ENCODE peak calls at places on chromosomes 3 and 15, in five cellular contexts. O is lower lobe of right lung, U is A549, S is fibroblast of lung, Q is GM13977. Y is an unnamed sample.

GRCh38 chr15:92877000-92877399 is 23.1 kb upstream of the CHD2 start:
- DNase-seq in O (no peak), U (peak), S (no peak), Q (no peak), Y (no peak)

GRCh38 chr3:57939776-57940175 is 68.4 kb upstream of the FLNB start:
- DNase-seq in O (no peak), U (no peak), S (no peak), Q (no peak), Y (no peak)

GRCh38 chr3:70999730-71000129 is 583.8 kb downstream of the FOXP1 start:
- DNase-seq in O (no peak), U (no peak), S (peak), Q (no peak), Y (no peak)

GRCh38 chr3:71035314-71035713 is 548.2 kb downstream of the FOXP1 start:
- DNase-seq in O (no peak), U (no peak), S (peak), Q (no peak), Y (no peak)

GRCh38 chr15:29765898-29766537 is 56.2 kb downstream of the TJP1 start:
- DNase-seq in O (no peak), U (no peak), S (peak), Q (no peak), Y (no peak)

GRCh38 chr3:145704020-145704419 is 457.0 kb downstream of the PLOD2 start:
- DNase-seq in O (no peak), U (peak), S (peak), Q (no peak), Y (no peak)

GRCh38 chr15:48317221-48317620 is 14.0 kb upstream of the DUT start:
- DNase-seq in O (no peak), U (no peak), S (no peak), Q (no peak), Y (no peak)

GRCh38 chr15:81256916-81257315 is 60.2 kb downstream of the IL16 start:
- DNase-seq in O (no peak), U (peak), S (peak), Q (no peak), Y (no peak)

GRCh38 chr3:54206874-54207273 is 84.5 kb downstream of the CACNA2D3 start:
- DNase-seq in O (no peak), U (peak), S (no peak), Q (no peak), Y (no peak)

GRCh38 chr3:54882114-54882833 is 45.6 kb downstream of the LRTM1 start:
- DNase-seq in O (no peak), U (peak), S (peak), Q (no peak), Y (no peak)

GRCh38 chr15:77853910-77854309 is 221.2 kb upstream of the LINGO1 start:
- DNase-seq in O (peak), U (no peak), S (no peak), Q (no peak), Y (no peak)

GRCh38 chr3:16866447-16867025 is 18.2 kb upstream of the PLCL2 start:
- DNase-seq in O (no peak), U (no peak), S (peak), Q (no peak), Y (no peak)

GRCh38 chr3:193943200-193943599 is 192.7 kb upstream of the HES1 start:
- DNase-seq in O (no peak), U (no peak), S (no peak), Q (no peak), Y (no peak)

GRCh38 chr15:95499397-95499796 is 831.1 kb upstream of the NR2F2 start:
- DNase-seq in O (no peak), U (no peak), S (no peak), Q (no peak), Y (no peak)

GRCh38 chr3:41265011-41265545 is 65.8 kb downstream of the CTNNB1 start:
- DNase-seq in O (no peak), U (peak), S (peak), Q (no peak), Y (no peak)

GRCh38 chr15:73341886-73342600 is 26.7 kb downstream of the HCN4 start:
- DNase-seq in O (no peak), U (no peak), S (no peak), Q (no peak), Y (no peak)

GRCh38 chr3:100992086-100993033 is 861 bp downstream of the ABI3BP start:
- DNase-seq in O (no peak), U (peak), S (peak), Q (no peak), Y (no peak)

GRCh38 chr3:147699175-147699838 is 290.1 kb downstream of the ZIC1 start:
- DNase-seq in O (no peak), U (no peak), S (peak), Q (no peak), Y (no peak)

GRCh38 chr3:14900881-14901873 is 46.2 kb upstream of the NR2C2 start:
- DNase-seq in O (no peak), U (no peak), S (no peak), Q (no peak), Y (no peak)

GRCh38 chr3:150253622-150254021 is 154.5 kb upstream of the TSC22D2 start:
- DNase-seq in O (no peak), U (no peak), S (no peak), Q (no peak), Y (no peak)

GRCh38 chr15:89457086-89457485 is 39.3 kb downstream of the RHCG start:
- DNase-seq in O (no peak), U (peak), S (peak), Q (no peak), Y (no peak)

GRCh38 chr3:13634151-13634550 is 85.2 kb downstream of the FBLN2 start:
- DNase-seq in O (no peak), U (no peak), S (no peak), Q (no peak), Y (no peak)

GRCh38 chr3:194072097-194072428 is 63.9 kb upstream of the HES1 start:
- DNase-seq in O (no peak), U (no peak), S (no peak), Q (no peak), Y (no peak)

GRCh38 chr15:40952301-40952900 is 870 bp upstream of the CHAC1 start:
- DNase-seq in O (peak), U (no peak), S (no peak), Q (no peak), Y (no peak)

GRCh38 chr15:65926459-65926858 is 57.2 kb downstream of the RAB11A start:
- DNase-seq in O (no peak), U (no peak), S (no peak), Q (no peak), Y (no peak)

GRCh38 chr15:93974804-93975481 is 256.4 kb upstream of the MCTP2 start:
- DNase-seq in O (no peak), U (peak), S (peak), Q (peak), Y (no peak)

GRCh38 chr15:100124361-100124760 is 217.4 kb downstream of the ADAMTS17 start:
- DNase-seq in O (no peak), U (no peak), S (no peak), Q (no peak), Y (no peak)

GRCh38 chr3:58628823-58629562 is 37.6 kb downstream of the FAM3D start:
- DNase-seq in O (no peak), U (no peak), S (peak), Q (no peak), Y (no peak)

GRCh38 chr3:39716849-39717248 is 92.6 kb upstream of the MYRIP start:
- DNase-seq in O (no peak), U (no peak), S (no peak), Q (no peak), Y (no peak)

DNA sequence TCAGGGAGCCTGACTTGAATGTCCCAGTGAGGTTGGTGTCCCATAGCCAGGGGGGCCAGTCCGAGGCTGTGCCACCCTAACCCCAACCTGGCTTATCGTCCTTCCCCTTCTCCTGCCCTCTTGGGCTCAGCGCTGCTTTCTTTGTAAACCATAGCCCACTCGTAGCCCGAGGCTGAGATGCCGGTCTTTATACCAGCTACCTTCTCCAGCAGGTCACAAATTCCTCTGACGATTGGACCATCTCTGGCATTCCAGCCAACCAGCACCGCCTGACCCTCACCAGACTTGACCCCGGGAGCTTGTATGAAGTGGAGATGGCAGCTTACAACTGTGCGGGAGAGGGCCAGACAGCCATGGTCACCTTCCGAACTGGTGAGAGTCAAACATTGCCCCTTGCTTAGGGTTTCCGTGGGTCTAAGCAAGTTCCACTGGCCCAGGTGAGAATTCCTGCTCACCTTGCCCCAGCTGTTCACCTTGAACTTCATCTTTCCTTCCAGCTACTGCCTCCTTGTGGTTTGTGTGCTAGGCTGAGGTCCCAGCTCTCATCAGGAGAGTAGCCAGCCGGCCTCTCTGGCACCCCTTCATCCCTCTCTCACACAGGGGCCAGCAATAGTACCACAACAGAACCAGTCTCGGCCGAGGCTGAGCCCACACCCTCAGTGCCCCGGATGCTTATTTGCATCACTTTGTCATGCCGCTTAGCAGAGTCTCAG is 66.7 kb downstream of the BOC start:
- DNase-seq in O (no peak), U (no peak), S (no peak), Q (peak), Y (no peak)
- TF ChIP-seq CTCF in O (no peak), U (no peak), S (no peak), Q (peak), Y (no peak)

GRCh38 chr3:156449712-156450574 is 105.0 kb downstream of the SSR3 start:
- DNase-seq in O (no peak), U (peak), S (peak), Q (peak), Y (no peak)

GRCh38 chr3:156445117-156445968 is 109.6 kb downstream of the SSR3 start:
- DNase-seq in O (no peak), U (no peak), S (no peak), Q (no peak), Y (no peak)

GRCh38 chr3:156443079-156443478 is 111.8 kb downstream of the SSR3 start:
- DNase-seq in O (no peak), U (no peak), S (no peak), Q (no peak), Y (no peak)

DNA sequence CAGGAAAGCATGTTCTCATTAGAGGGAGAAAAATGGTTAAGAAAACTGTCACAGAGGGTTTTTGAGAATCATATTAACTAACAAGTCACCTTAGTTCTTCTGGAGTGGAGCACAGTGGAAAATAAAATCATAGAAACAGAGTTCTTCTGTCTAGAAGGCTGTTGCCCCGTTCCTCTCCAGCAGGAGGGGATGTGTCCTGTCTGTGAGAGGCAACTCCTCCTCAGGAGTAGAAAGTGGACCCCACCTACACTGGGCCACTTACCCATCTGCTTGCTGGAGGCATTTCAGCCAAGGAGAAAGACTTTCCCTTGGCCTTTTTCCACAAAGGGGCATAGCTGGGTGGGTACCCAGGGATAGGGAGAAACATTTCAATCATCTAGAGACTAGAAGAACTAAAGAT is 106.6 kb downstream of the SSR3 start:
- DNase-seq in O (no peak), U (peak), S (peak), Q (peak), Y (no peak)
- TF ChIP-seq CTCF in O (peak), U (no peak), S (peak), Q (peak), Y (peak)

DNA sequence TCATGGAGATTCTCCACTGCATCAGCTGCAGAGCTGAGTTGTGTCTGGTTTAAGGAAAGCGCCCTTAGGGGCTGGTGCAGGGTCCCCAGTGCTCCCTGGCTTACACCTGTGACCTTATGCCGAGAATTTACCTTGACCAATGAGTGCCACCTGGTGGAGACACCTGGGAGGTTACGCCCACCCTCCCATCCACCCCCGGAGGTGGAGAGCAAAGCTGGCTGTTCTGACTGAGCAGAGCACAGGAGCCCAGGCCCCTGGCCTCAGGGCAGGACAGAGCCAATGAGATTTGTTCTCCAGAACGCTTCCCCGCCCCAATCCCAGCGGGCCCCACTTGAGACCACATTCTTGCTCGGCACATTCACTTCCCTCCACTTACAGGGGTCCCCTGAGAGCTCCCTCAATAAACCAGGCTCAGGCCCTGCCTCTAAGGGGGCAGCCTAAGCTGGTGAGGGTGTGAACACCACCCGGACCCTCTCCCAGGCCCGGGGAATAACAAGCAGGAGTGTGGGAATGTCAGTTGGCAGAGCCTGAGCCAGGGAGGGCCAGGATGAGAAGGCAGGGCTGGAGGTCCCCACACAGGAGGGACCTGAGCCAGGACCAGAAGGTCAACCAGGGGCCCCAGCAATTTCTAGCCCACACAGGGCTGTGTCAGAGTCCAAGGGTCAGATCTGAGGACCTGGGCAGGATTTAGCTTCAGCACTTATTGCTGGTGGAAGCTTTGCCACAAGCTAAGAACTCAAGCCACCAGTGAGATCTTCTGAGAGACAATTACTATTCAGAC is 117.1 kb downstream of the TPRA1 start:
- DNase-seq in O (peak), U (peak), S (no peak), Q (peak), Y (no peak)
- TF ChIP-seq CTCF in O (peak), U (no peak), S (no peak), Q (peak), Y (no peak)

GRCh38 chr3:61559108-61559731 is 2.2 kb upstream of the PTPRG start:
- DNase-seq in O (no peak), U (no peak), S (no peak), Q (no peak), Y (no peak)
- TF ChIP-seq CTCF in O (no peak), U (no peak), S (peak), Q (no peak), Y (no peak)

GRCh38 chr15:52782514-52782913 is 7.6 kb downstream of the ONECUT1 start:
- DNase-seq in O (no peak), U (no peak), S (no peak), Q (no peak), Y (no peak)

GRCh38 chr15:52783191-52783829 is 6.8 kb downstream of the ONECUT1 start:
- DNase-seq in O (no peak), U (no peak), S (no peak), Q (peak), Y (no peak)

GRCh38 chr15:52784799-52785671 is 5.1 kb downstream of the ONECUT1 start:
- DNase-seq in O (peak), U (no peak), S (no peak), Q (no peak), Y (no peak)

GRCh38 chr15:52785672-52786406 is 4.3 kb downstream of the ONECUT1 start:
- DNase-seq in O (no peak), U (no peak), S (no peak), Q (no peak), Y (no peak)

GRCh38 chr15:52783929-52784798 is 6.0 kb downstream of the ONECUT1 start:
- DNase-seq in O (no peak), U (peak), S (no peak), Q (no peak), Y (no peak)
- TF ChIP-seq CTCF in O (peak), U (peak), S (peak), Q (peak), Y (peak)

DNA sequence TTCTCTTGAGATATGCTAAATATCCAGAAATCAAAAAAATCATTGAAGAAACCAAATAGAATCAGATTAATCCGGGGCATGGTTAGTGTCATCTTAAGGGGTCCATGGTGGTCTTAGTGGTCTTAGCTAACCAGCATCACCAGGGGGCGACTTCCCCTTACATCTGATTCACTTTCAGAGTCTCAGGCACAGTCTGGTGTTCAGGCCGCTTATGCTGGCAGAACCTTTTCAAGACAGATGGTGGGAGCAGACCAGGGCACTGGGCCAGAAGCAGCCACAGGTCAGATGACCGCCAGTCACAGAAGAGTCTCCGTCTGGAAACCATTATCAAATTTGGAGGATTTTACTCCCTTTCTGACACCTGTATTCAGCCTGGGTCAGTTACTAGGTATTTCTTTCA is 365.7 kb downstream of the GBE1 start:
- DNase-seq in O (no peak), U (peak), S (no peak), Q (no peak), Y (no peak)
- TF ChIP-seq CTCF in O (no peak), U (no peak), S (no peak), Q (no peak), Y (no peak)

GRCh38 chr3:99498544-99499234 is 139.7 kb upstream of the COL8A1 start:
- DNase-seq in O (no peak), U (no peak), S (no peak), Q (no peak), Y (no peak)
- TF ChIP-seq CTCF in O (no peak), U (no peak), S (no peak), Q (no peak), Y (no peak)

GRCh38 chr15:83733691-83734090 is 79.8 kb downstream of the ADAMTSL3 start:
- DNase-seq in O (no peak), U (no peak), S (no peak), Q (no peak), Y (no peak)

GRCh38 chr15:83732770-83733169 is 78.8 kb downstream of the ADAMTSL3 start:
- DNase-seq in O (no peak), U (no peak), S (no peak), Q (no peak), Y (no peak)

GRCh38 chr15:83733206-83733605 is 79.3 kb downstream of the ADAMTSL3 start:
- DNase-seq in O (no peak), U (peak), S (peak), Q (no peak), Y (no peak)

GRCh38 chr15:83732196-83732595 is 78.3 kb downstream of the ADAMTSL3 start:
- DNase-seq in O (no peak), U (no peak), S (no peak), Q (no peak), Y (no peak)

DNA sequence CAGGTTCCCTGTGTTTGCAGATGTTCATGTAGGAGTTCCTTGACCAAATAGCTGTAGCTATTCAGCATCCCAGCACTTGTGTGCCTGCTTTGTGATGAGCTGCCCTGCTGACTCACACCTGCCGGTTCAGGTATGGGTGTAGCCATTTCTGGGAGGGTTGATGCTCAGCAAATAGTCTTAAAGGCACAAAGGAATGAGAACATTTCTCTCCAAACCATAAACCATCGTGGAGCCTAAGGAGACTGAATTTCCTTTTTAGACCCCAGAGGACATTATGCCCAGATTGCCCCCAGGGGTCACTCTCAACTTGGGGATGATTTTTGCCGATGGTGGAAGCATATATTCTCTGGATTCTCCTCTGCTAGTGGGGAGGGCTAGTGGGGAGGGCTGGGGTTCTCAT is 80.6 kb downstream of the ADAMTSL3 start:
- DNase-seq in O (no peak), U (no peak), S (peak), Q (no peak), Y (no peak)
- TF ChIP-seq CTCF in O (no peak), U (no peak), S (peak), Q (peak), Y (no peak)

Y was measured in mesothelial cell of epicardium.